ENCODE peak calls at places on chromosomes 1 and 21, in four cellular contexts. Z is tibial artery; D is CD8-positive, alpha-beta memory T cell; N is lower lobe of right lung. F is an unnamed sample.
A peak's percentile ranks its signal among the peaks of the same experiment; 100 is the strongest.

GRCh38 chr1:148362930-148363810 is 119.9 kb downstream of the PPIAL4G start:
- DNase-seq in Z (no peak), D (no peak), N (no peak), F (no peak)

GRCh38 chr1:25971044-25971881 is 26.6 kb downstream of the PAFAH2 start:
- DNase-seq in Z (no peak), D (no peak), N (no peak), F (no peak)

GRCh38 chr1:106523448-106523847 is 533.0 kb upstream of the PRMT6 start:
- DNase-seq in Z (no peak), D (no peak), N (no peak), F (no peak)

GRCh38 chr1:117607471-117607870 is 1.6 kb downstream of the TENT5C start:
- DNase-seq in Z (no peak), D (peak; percentile 50), N (no peak), F (no peak)

GRCh38 chr1:117783586-117784396 is 145.6 kb downstream of the GDAP2 start:
- DNase-seq in Z (no peak), D (no peak), N (no peak), F (no peak)

GRCh38 chr1:239555350-239555749 is 169.0 kb downstream of the CHRM3 start:
- DNase-seq in Z (no peak), D (no peak), N (no peak), F (no peak)

GRCh38 chr1:9910080-9910424 is at the start of gene CTNNBIP1:
- DNase-seq in Z (no peak), D (no peak), N (no peak), F (no peak)

GRCh38 chr1:246301553-246302250 is 205.4 kb downstream of the SMYD3 start:
- DNase-seq in Z (no peak), D (no peak), N (no peak), F (no peak)

GRCh38 chr1:91699339-91699970 is 186.5 kb downstream of the TGFBR3 start:
- DNase-seq in Z (no peak), D (no peak), N (no peak), F (no peak)

GRCh38 chr1:63124666-63125191 is 197.6 kb upstream of the FOXD3 start:
- DNase-seq in Z (no peak), D (no peak), N (no peak), F (no peak)

GRCh38 chr1:1758692-1759455 is 19.4 kb downstream of the NADK start:
- DNase-seq in Z (no peak), D (no peak), N (peak; percentile 94), F (peak; percentile 98)

GRCh38 chr1:204846546-204846945 is 24.1 kb upstream of the NFASC start:
- DNase-seq in Z (no peak), D (no peak), N (no peak), F (no peak)

GRCh38 chr21:44413566-44414290 is 41.6 kb upstream of the LRRC3 start:
- DNase-seq in Z (peak; percentile 47), D (no peak), N (no peak), F (peak; percentile 37)

GRCh38 chr1:52852854-52853253 is 10.3 kb downstream of the ZYG11A start:
- DNase-seq in Z (no peak), D (no peak), N (no peak), F (no peak)

GRCh38 chr1:92482665-92483441 is 3.9 kb downstream of the GFI1 start:
- DNase-seq in Z (no peak), D (no peak), N (peak; percentile 48), F (peak; percentile 56)

GRCh38 chr21:34092241-34092921 is 19.0 kb downstream of the MRPS6 start:
- DNase-seq in Z (no peak), D (no peak), N (no peak), F (no peak)

GRCh38 chr1:54886724-54887664 is at the start of gene DHCR24:
- DNase-seq in Z (peak; percentile 89), D (peak; percentile 52), N (peak; percentile 91), F (peak; percentile 93)

GRCh38 chr1:36084502-36085115 is 715 bp downstream of the TEKT2 start:
- DNase-seq in Z (no peak), D (no peak), N (no peak), F (no peak)
- H3K4me3 ChIP-seq in Z (peak overlapping the region; percentile 29), D (no peak overlapping the region), N (peak overlapping the region; percentile 54), F (peak overlapping the region; percentile 35)

GRCh38 chr1:38003261-38004250 is 1.8 kb downstream of the FHL3 start:
- DNase-seq in Z (no peak), D (no peak), N (no peak), F (no peak)
- H3K27ac ChIP-seq in Z (peak overlapping the region; percentile 98), D (peak overlapping the region; percentile 75), N (peak overlapping the region; percentile 74), F (peak overlapping the region; percentile 72)

GRCh38 chr1:6924891-6925290 is 139.6 kb downstream of the CAMTA1 start:
- DNase-seq in Z (no peak), D (no peak), N (no peak), F (no peak)

GRCh38 chr1:6927626-6928025 is 142.4 kb downstream of the CAMTA1 start:
- DNase-seq in Z (peak; percentile 29), D (no peak), N (no peak), F (no peak)

GRCh38 chr1:6923012-6923805 is 138.0 kb downstream of the CAMTA1 start:
- DNase-seq in Z (no peak), D (no peak), N (no peak), F (no peak)

GRCh38 chr1:6922096-6922931 is 137.1 kb downstream of the CAMTA1 start:
- DNase-seq in Z (peak; percentile 85), D (no peak), N (no peak), F (no peak)

DNA sequence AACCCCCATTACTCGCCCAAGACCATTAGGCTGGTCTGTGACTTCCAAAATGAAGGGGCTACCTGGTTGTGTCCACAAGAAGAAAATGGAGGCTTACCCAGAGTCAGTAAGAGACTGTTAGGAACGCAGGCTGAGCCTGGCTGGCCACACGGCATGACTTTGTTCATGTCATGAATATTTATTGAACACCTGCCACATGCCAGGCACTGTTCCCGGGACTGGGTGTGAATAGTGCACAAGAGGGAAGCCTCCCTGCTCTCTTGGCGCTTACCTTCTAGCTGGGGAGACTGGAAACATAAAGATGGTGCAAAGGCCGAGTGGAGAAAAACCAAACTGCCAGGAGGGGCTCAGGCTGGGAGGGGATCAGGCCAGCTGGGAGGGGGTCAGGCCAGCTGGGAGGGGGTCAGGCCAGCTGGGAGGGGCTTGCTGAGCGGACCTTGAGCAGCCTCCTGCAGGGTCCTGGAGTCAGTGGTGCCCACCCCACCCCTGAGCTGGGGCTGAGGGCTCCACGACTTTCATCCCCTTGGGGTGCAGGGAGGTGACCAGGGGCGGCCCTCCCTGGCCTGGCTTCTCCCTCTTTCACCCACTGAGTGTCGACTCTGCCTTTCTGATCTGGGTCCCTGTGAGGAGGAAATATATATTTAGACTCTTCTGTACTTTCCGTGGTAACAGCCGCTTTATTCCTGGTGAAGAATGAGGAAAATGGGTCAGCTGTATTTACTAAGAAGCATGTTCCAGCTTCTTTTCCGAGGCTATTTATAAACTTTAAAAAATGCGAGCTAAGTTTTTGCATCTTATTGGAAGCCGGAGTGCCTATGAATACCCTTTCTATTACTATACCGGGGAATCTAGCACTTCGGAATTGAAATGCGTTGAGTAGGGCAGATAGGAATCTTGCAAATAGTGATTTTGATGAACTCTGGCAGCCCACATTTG is 139.0 kb downstream of the CAMTA1 start:
- DNase-seq in Z (no peak), D (no peak), N (no peak), F (no peak)
- H3K4me3 ChIP-seq in Z (no peak overlapping the region), D (no peak overlapping the region), N (no peak overlapping the region), F (no peak overlapping the region)

GRCh38 chr1:219444469-219444868 is 168.4 kb downstream of the ZC3H11B start:
- DNase-seq in Z (no peak), D (no peak), N (no peak), F (no peak)

GRCh38 chr1:219446288-219446687 is 166.6 kb downstream of the ZC3H11B start:
- DNase-seq in Z (no peak), D (no peak), N (no peak), F (no peak)

GRCh38 chr1:219442575-219442974 is 170.3 kb downstream of the ZC3H11B start:
- DNase-seq in Z (no peak), D (no peak), N (no peak), F (no peak)

GRCh38 chr1:219443763-219444162 is 169.1 kb downstream of the ZC3H11B start:
- DNase-seq in Z (no peak), D (no peak), N (no peak), F (no peak)

DNA sequence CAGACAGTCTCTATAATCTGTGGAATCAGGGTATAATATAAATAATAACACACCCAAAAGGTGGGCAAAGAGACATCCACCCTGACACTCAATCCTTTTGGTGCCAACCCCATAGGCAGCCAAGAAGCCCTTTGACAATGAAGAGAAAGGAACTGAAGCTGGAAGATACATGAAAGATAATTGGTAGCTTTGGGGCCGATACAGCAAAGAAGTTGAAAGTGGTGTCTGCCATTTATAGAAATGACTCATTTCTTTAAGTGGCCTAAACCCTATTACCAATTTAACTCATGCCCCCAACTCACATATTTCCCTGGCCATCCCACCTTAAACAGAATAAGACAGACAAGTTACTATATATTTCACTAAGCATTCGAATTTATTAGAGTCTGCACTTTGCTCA is 167.0 kb downstream of the ZC3H11B start:
- DNase-seq in Z (no peak), D (no peak), N (no peak), F (no peak)
- H3K27ac ChIP-seq in Z (no peak overlapping the region), D (no peak overlapping the region), N (no peak overlapping the region), F (no peak overlapping the region)

DNA sequence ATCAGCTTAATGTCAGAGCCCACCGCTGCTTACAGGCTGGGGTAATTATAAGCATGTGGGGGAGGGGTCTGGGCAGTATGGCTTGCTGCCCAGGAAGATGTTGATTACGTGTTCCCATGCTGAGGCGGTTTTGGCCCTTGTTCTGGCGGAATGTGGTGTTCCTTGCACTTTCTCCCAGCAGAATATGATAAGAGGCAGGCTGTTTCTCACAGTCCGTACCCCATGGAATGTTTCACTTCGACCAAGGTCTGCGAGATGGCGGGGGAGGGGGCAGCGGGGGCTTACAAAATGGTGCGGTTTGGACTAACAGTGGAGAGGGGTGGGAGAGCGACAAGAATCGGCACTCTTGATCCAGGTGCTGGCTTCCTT is 9.8 kb upstream of the HPCAL4 start:
- DNase-seq in Z (no peak), D (no peak), N (no peak), F (no peak)
- H3K4me3 ChIP-seq in Z (no peak overlapping the region), D (no peak overlapping the region), N (peak overlapping the region; percentile 8), F (no peak overlapping the region)

DNA sequence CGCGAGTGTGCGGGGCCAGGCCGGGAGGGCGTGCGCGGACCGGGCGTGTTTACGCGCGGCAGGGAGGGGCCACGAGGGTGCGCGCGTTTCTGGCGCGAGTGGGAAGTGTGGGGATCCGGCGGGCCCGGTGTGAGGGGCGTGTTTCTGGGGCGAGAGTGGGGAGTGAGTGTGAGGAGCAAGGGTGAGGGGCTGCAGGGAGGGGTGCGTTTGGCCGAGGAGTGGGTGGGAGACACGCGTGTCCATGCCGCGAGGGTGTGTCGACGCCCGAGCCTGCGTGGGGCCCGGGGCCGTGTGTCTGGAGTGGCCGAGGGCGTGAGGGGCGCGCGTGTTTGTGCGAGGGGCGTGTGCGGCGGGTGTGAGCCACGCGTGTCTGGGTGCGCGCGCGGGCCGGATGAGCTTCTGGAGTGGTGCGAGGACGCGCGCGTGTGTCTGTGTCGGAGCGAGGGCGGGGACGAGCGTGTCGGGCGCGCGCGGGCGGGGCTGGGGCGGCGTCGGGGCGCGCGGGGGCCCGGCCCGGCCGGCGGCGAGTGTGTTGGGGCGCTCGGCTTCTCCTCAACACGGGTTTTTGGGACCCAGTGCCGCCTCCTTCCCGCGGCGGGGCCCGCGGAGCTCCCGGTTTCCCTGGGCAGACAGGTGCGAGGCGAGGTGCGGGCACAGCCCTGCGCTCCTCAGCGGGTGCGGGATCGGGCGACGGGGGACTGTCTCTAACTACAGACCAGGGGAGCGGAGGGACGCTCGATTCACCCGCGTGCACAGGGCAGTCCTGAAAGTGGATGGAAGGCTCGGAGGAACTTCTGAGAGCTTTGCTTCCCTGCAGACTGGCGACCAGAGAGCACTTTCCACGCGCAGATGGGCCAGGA is 65.8 kb upstream of the VAMP3 start:
- DNase-seq in Z (peak; percentile 65), D (peak; percentile 62), N (peak; percentile 71), F (no peak)
- H3K27ac ChIP-seq in Z (no peak overlapping the region), D (no peak overlapping the region), N (peak overlapping the region; percentile 58), F (no peak overlapping the region)

F was measured in right lobe of liver.